ENCODE peak calls at places on chromosomes 11 and 22, in seven cellular contexts. E is mesenchymal stem cell, S is IMR-90, K is neuronal stem cell, A is mesendoderm, F is H1, L is trophoblast cell. R is an unnamed sample.

GRCh38 chr11:21037836-21038235 is 368.4 kb downstream of the NELL1 start:
- DNase-seq in E (no peak), S (no peak), K (no peak), A (no peak), F (no peak), L (no peak), R (no peak)

GRCh38 chr11:67272327-67273259 is 6.3 kb downstream of the GRK2 start:
- DNase-seq in E (no peak), S (no peak), K (no peak), A (no peak), F (no peak), L (no peak), R (no peak)

GRCh38 chr11:1445741-1446445 is 40.7 kb downstream of the MOB2 start:
- DNase-seq in E (no peak), S (no peak), K (no peak), A (peak; percentile 12), F (no peak), L (no peak), R (no peak)

GRCh38 chr11:6283453-6284023 is 23.9 kb downstream of the CCKBR start:
- DNase-seq in E (no peak), S (no peak), K (no peak), A (no peak), F (no peak), L (no peak), R (no peak)

GRCh38 chr22:30285846-30286200 is 3.5 kb downstream of the CASTOR1 start:
- DNase-seq in E (no peak), S (no peak), K (no peak), A (no peak), F (no peak), L (no peak), R (no peak)

GRCh38 chr11:88484873-88485621 is 147.5 kb upstream of the CTSC start:
- DNase-seq in E (peak; percentile 36), S (peak; percentile 23), K (no peak), A (peak; percentile 82), F (no peak), L (peak; percentile 51), R (peak; percentile 68)

GRCh38 chr11:106608677-106609076 is 409.6 kb downstream of the GUCY1A2 start:
- DNase-seq in E (peak; percentile 33), S (peak; percentile 69), K (no peak), A (no peak), F (no peak), L (no peak), R (no peak)

GRCh38 chr11:72856551-72857342 is 42.5 kb downstream of the ATG16L2 start:
- DNase-seq in E (no peak), S (no peak), K (no peak), A (no peak), F (no peak), L (no peak), R (no peak)

GRCh38 chr22:20499769-20500168 is 4.2 kb upstream of the KLHL22 start:
- DNase-seq in E (no peak), S (no peak), K (no peak), A (no peak), F (no peak), L (no peak), R (no peak)

GRCh38 chr22:40043086-40043485 is 48.3 kb downstream of the FAM83F start:
- DNase-seq in E (no peak), S (no peak), K (no peak), A (no peak), F (no peak), L (no peak), R (no peak)

GRCh38 chr22:25702046-25702445 is 39.9 kb upstream of the MYO18B start:
- DNase-seq in E (peak; percentile 32), S (peak; percentile 29), K (no peak), A (no peak), F (no peak), L (no peak), R (no peak)

GRCh38 chr22:31127181-31127772 is 4.5 kb downstream of the INPP5J start:
- DNase-seq in E (no peak), S (no peak), K (no peak), A (peak; percentile 83), F (no peak), L (no peak), R (peak; percentile 95)

GRCh38 chr22:46073683-46074504 is 76.4 kb upstream of the PPARA start:
- DNase-seq in E (peak; percentile 28), S (peak; percentile 42), K (no peak), A (no peak), F (no peak), L (no peak), R (no peak)

GRCh38 chr11:33827206-33827605 is 52.9 kb upstream of the FBXO3 start:
- DNase-seq in E (no peak), S (no peak), K (no peak), A (no peak), F (no peak), L (no peak), R (no peak)

GRCh38 chr22:45187891-45188290 is 24.2 kb downstream of the NUP50 start:
- DNase-seq in E (no peak), S (no peak), K (no peak), A (no peak), F (no peak), L (no peak), R (no peak)

GRCh38 chr11:118223992-118224391 is 819 bp downstream of the JAML start:
- DNase-seq in E (no peak), S (no peak), K (no peak), A (no peak), F (no peak), L (no peak), R (no peak)

GRCh38 chr22:19126874-19127273 is 4.2 kb upstream of the TSSK2 start:
- DNase-seq in E (no peak), S (no peak), K (no peak), A (no peak), F (no peak), L (no peak), R (no peak)

GRCh38 chr11:112013501-112014164 is 11.6 kb upstream of the DLAT start:
- DNase-seq in E (no peak), S (no peak), K (no peak), A (no peak), F (no peak), L (no peak), R (no peak)

GRCh38 chr11:105910095-105910715 is 111.8 kb downstream of the MSANTD4 start:
- DNase-seq in E (peak; percentile 70), S (peak; percentile 77), K (no peak), A (no peak), F (no peak), L (no peak), R (no peak)

GRCh38 chr11:61596539-61596938 is 15.7 kb upstream of the SYT7 start:
- DNase-seq in E (no peak), S (no peak), K (no peak), A (no peak), F (no peak), L (no peak), R (no peak)

GRCh38 chr11:1081601-1082311 is 7.1 kb downstream of the MUC2 start:
- DNase-seq in E (no peak), S (no peak), K (no peak), A (no peak), F (no peak), L (no peak), R (no peak)

GRCh38 chr22:22942511-22943329 is 55.1 kb downstream of the IGLL5 start:
- DNase-seq in E (peak; percentile 6), S (peak; percentile 51), K (peak; percentile 78), A (peak; percentile 93), F (no peak), L (peak; percentile 21), R (peak; percentile 82)

GRCh38 chr22:23696326-23696851 is 5.6 kb downstream of the RGL4 start:
- DNase-seq in E (no peak), S (peak; percentile 56), K (no peak), A (no peak), F (no peak), L (no peak), R (no peak)

GRCh38 chr22:38327805-38328204 is 10.6 kb upstream of the CSNK1E start:
- DNase-seq in E (peak; percentile 61), S (peak; percentile 63), K (no peak), A (no peak), F (no peak), L (no peak), R (no peak)

GRCh38 chr11:58647866-58648265 is 25.4 kb downstream of the CNTF start:
- DNase-seq in E (no peak), S (no peak), K (no peak), A (no peak), F (no peak), L (no peak), R (no peak)

GRCh38 chr11:58650496-58650895 is 28.0 kb downstream of the CNTF start:
- DNase-seq in E (peak; percentile 15), S (peak; percentile 15), K (no peak), A (no peak), F (no peak), L (no peak), R (no peak)

GRCh38 chr11:58645854-58646253 is 23.4 kb downstream of the CNTF start:
- DNase-seq in E (no peak), S (no peak), K (no peak), A (no peak), F (no peak), L (no peak), R (no peak)

GRCh38 chr11:58649623-58650022 is 27.2 kb downstream of the CNTF start:
- DNase-seq in E (no peak), S (no peak), K (no peak), A (no peak), F (no peak), L (no peak), R (no peak)

GRCh38 chr11:58647141-58647699 is 24.8 kb downstream of the CNTF start:
- DNase-seq in E (no peak), S (no peak), K (no peak), A (no peak), F (no peak), L (no peak), R (no peak)
- H2BK5ac ChIP-seq in E (no peak overlapping the region), S (no peak overlapping the region), K (no peak overlapping the region), A (no peak overlapping the region), F (no peak overlapping the region), L (no peak overlapping the region), R (no peak overlapping the region)

GRCh38 chr11:13104619-13105236 is 95.6 kb downstream of the RASSF10 start:
- DNase-seq in E (no peak), S (no peak), K (no peak), A (no peak), F (no peak), L (no peak), R (no peak)
- H2BK5ac ChIP-seq in E (no peak overlapping the region), S (no peak overlapping the region), K (no peak overlapping the region), A (peak overlapping the region; percentile 79), F (no peak overlapping the region), L (no peak overlapping the region), R (no peak overlapping the region)

GRCh38 chr11:129289350-129290040 is 86.2 kb upstream of the BARX2 start:
- DNase-seq in E (no peak), S (no peak), K (no peak), A (no peak), F (no peak), L (no peak), R (no peak)
- H2BK5ac ChIP-seq in E (no peak overlapping the region), S (no peak overlapping the region), K (no peak overlapping the region), A (no peak overlapping the region), F (no peak overlapping the region), L (no peak overlapping the region), R (no peak overlapping the region)

DNA sequence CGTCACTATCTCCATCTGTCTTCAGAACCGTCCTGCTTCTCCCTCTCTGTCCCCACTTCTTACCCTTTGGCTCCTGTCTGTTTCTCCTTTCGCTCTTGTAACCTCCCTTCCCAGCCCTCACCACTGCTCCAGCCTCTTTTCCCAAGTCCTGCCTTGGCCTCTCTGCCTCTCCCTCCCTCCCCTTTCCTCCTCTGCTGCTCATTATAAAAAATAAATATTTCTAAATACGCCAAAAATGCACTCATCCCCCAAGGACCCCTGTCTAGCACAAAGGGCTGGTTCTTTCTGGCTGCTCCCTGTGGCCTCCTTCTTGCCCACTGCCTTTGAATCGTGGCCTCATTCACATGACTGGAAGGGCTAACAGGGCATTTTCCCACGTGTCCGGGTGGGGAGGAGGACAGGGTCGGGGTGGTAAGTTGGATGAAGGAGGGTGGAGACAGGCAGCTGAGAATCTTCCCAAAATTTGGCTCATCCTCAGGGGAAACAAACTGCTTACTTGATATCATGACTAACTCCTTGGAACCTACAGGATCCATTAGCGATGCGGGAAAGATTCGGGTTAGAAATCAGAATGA is 26.4 kb upstream of the OAF start:
- DNase-seq in E (no peak), S (no peak), K (no peak), A (no peak), F (no peak), L (no peak), R (no peak)
- H2BK5ac ChIP-seq in E (no peak overlapping the region), S (no peak overlapping the region), K (peak overlapping the region; percentile 29), A (no peak overlapping the region), F (no peak overlapping the region), L (no peak overlapping the region), R (no peak overlapping the region)